ENCODE peak calls at places on chromosomes 6 and 20, in eight cellular contexts. S, V, M, C, W, Q, D and P are unnamed samples.

GRCh38 chr6:5152417-5152816 is 67.3 kb downstream of the PPP1R3G start:
- DNase-seq in W (no peak), C (no peak), D (no peak), V (peak), M (no peak), Q (no peak), S (no peak), P (no peak)

GRCh38 chr6:42758756-42759430 is 13.0 kb upstream of the TBCC start:
- DNase-seq in S (no peak), M (no peak), D (no peak), V (no peak), C (no peak), W (no peak), Q (no peak), P (no peak)

GRCh38 chr20:38113401-38114325 is 51.4 kb downstream of the TGM2 start:
- DNase-seq in M (no peak), S (peak), V (peak), D (no peak), Q (no peak), W (no peak), C (no peak), P (peak)

GRCh38 chr6:10237284-10238043 is 177.4 kb downstream of the TFAP2A start:
- DNase-seq in D (no peak), C (no peak), W (no peak), V (no peak), S (no peak), Q (no peak), M (no peak), P (no peak)

GRCh38 chr20:23631981-23632710 is 5.6 kb downstream of the CST3 start:
- DNase-seq in M (no peak), C (no peak), V (no peak), W (no peak), S (no peak), Q (no peak), D (no peak), P (no peak)

GRCh38 chr6:32752580-32752979 is 10.8 kb downstream of the HLA-DQB2 start:
- DNase-seq in W (no peak), S (no peak), V (no peak), Q (no peak), M (no peak), D (no peak), C (no peak), P (no peak)

GRCh38 chr6:33812669-33813068 is 8.9 kb upstream of the MLN start:
- DNase-seq in Q (peak), D (no peak), C (peak), V (no peak), W (peak), M (no peak), S (peak), P (peak)

GRCh38 chr20:4513720-4514119 is 208.0 kb upstream of the PRND start:
- DNase-seq in D (no peak), Q (no peak), C (no peak), V (no peak), M (no peak), W (no peak), S (no peak), P (no peak)

GRCh38 chr20:38307371-38308046 is 3.6 kb downstream of the BPI start:
- DNase-seq in C (no peak), Q (no peak), S (no peak), W (no peak), V (peak), D (no peak), M (no peak), P (no peak)

GRCh38 chr6:166671434-166672061 is 44.5 kb upstream of the RPS6KA2 start:
- DNase-seq in W (no peak), D (no peak), V (no peak), Q (no peak), S (no peak), C (no peak), M (no peak), P (no peak)

GRCh38 chr6:35152067-35152707 is 11.0 kb upstream of the TCP11 start:
- DNase-seq in M (no peak), S (no peak), V (no peak), D (no peak), C (no peak), W (no peak), Q (no peak), P (no peak)

GRCh38 chr6:160202411-160202810 is 56.2 kb downstream of the SLC22A2 start:
- DNase-seq in V (no peak), W (no peak), Q (no peak), S (no peak), C (no peak), M (no peak), D (no peak), P (no peak)

GRCh38 chr6:5068153-5068751 is 16.9 kb upstream of the PPP1R3G start:
- DNase-seq in Q (no peak), C (no peak), M (no peak), D (no peak), V (no peak), W (no peak), S (no peak), P (no peak)

GRCh38 chr20:32458061-32458836 is 100.1 kb downstream of the ASXL1 start:
- DNase-seq in S (no peak), V (no peak), M (no peak), W (no peak), Q (no peak), C (no peak), D (no peak), P (no peak)

GRCh38 chr6:30990422-30991086 is 7.0 kb downstream of the MUC21 start:
- DNase-seq in C (peak), V (no peak), W (no peak), M (no peak), D (no peak), Q (no peak), S (no peak), P (peak)

GRCh38 chr20:841568-842546 is 8.3 kb downstream of the FAM110A start:
- DNase-seq in V (no peak), C (no peak), Q (peak), W (no peak), D (no peak), S (no peak), M (no peak), P (no peak)

GRCh38 chr20:59163641-59164530 is at the start of gene ZNF831:
- DNase-seq in D (peak), V (peak), C (no peak), S (no peak), W (no peak), Q (no peak), M (no peak), P (peak)

GRCh38 chr20:33020278-33021161 is 10.9 kb upstream of the BPIFB6 start:
- DNase-seq in Q (no peak), V (no peak), S (no peak), D (no peak), C (no peak), W (no peak), M (no peak), P (no peak)

GRCh38 chr20:13708234-13708633 is 69.5 kb upstream of the TASP1 start:
- DNase-seq in Q (no peak), C (no peak), W (no peak), D (no peak), V (no peak), S (no peak), M (no peak), P (no peak)

GRCh38 chr20:53918949-53919361 is 151.4 kb downstream of the BCAS1 start:
- DNase-seq in M (no peak), V (no peak), C (no peak), S (no peak), Q (no peak), W (no peak), D (no peak), P (peak)

GRCh38 chr6:35068206-35068605 is 72.9 kb downstream of the TCP11 start:
- DNase-seq in V (no peak), W (no peak), S (no peak), C (no peak), Q (no peak), D (no peak), M (no peak), P (no peak)

GRCh38 chr6:32622545-32623401 is 14.4 kb upstream of the HLA-DQA1 start:
- DNase-seq in W (no peak), M (peak), D (peak), V (peak), S (no peak), C (peak), Q (peak), P (peak)

GRCh38 chr20:3808141-3808479 is 12.0 kb downstream of the CDC25B start:
- DNase-seq in Q (no peak), C (no peak), D (no peak), V (no peak), S (peak), W (no peak), M (no peak), P (no peak)

GRCh38 chr20:44695295-44696230 is 19.6 kb upstream of the CCN5 start:
- DNase-seq in D (no peak), C (no peak), V (no peak), Q (no peak), M (no peak), S (no peak), W (no peak), P (peak)

GRCh38 chr20:62366370-62367135 is 559 bp downstream of the LAMA5 start:
- DNase-seq in W (no peak), D (no peak), S (no peak), C (no peak), M (no peak), V (no peak), Q (no peak), P (no peak)

GRCh38 chr6:22807818-22808217 is 238.5 kb downstream of the HDGFL1 start:
- DNase-seq in V (no peak), Q (no peak), M (no peak), S (no peak), C (no peak), D (no peak), W (no peak), P (no peak)

GRCh38 chr6:138724015-138724414 is 49.6 kb upstream of the CCDC28A start:
- DNase-seq in M (no peak), W (no peak), D (no peak), C (no peak), Q (no peak), S (peak), V (no peak), P (no peak)